ENCODE peak calls at places on chromosomes 4 and X, in five cellular contexts. Z, V, Y, A and G are unnamed samples.

GRCh38 chr4:167119392-167119791 is 114.9 kb downstream of the SPOCK3 start:
- DNase-seq in Y (no peak), V (no peak), Z (no peak), A (no peak), G (no peak)

GRCh38 chrX:45903781-45904201 is 641.4 kb downstream of the ZNF674 start:
- DNase-seq in A (peak), Y (no peak), V (no peak), Z (no peak), G (no peak)

GRCh38 chr4:87985097-87985886 is 9.8 kb downstream of the SPP1 start:
- DNase-seq in A (peak), Z (peak), Y (peak), V (no peak), G (peak)

GRCh38 chr4:112854420-112854819 is 195.0 kb upstream of the ANK2 start:
- DNase-seq in Y (no peak), V (no peak), A (no peak), Z (no peak), G (no peak)

GRCh38 chr4:146522098-146522861 is 540 bp upstream of the SLC10A7 start:
- DNase-seq in A (peak), Y (peak), V (peak), Z (peak), G (peak)

GRCh38 chrX:132364313-132364712 is 124.5 kb downstream of the MBNL3 start:
- DNase-seq in V (no peak), A (no peak), Z (no peak), Y (no peak), G (no peak)

GRCh38 chr4:163544407-163545038 is 50.0 kb downstream of the TMA16 start:
- DNase-seq in V (peak), Y (peak), A (peak), Z (peak), G (peak)

GRCh38 chrX:122154019-122154418 is 1030.1 kb upstream of the GRIA3 start:
- DNase-seq in Y (no peak), Z (no peak), A (no peak), V (no peak), G (no peak)

GRCh38 chr4:146282662-146283061 is 68.3 kb downstream of the REELD1 start:
- DNase-seq in A (no peak), V (no peak), Y (no peak), Z (no peak), G (no peak)

GRCh38 chrX:44975666-44976263 is 102.8 kb downstream of the KDM6A start:
- DNase-seq in Z (peak), V (no peak), Y (no peak), A (no peak), G (no peak)

GRCh38 chr4:28481565-28481964 is 1620.9 kb downstream of the STIM2 start:
- DNase-seq in V (no peak), A (no peak), Z (no peak), Y (no peak), G (no peak)

GRCh38 chrX:72180539-72180938 is 1.0 kb upstream of the PIN4 start:
- DNase-seq in Z (no peak), V (no peak), Y (no peak), A (no peak), G (no peak)

GRCh38 chr4:5409237-5409636 is 299.1 kb downstream of the EVC2 start:
- DNase-seq in Y (no peak), V (no peak), Z (peak), A (peak), G (no peak)

GRCh38 chrX:13923845-13924244 is 105.8 kb downstream of the GEMIN8 start:
- DNase-seq in Y (no peak), V (no peak), A (no peak), Z (no peak), G (no peak)

GRCh38 chrX:153888344-153888743 is 2.4 kb upstream of the L1CAM start:
- DNase-seq in V (no peak), A (no peak), Z (no peak), Y (no peak), G (no peak)

GRCh38 chr4:168773388-168774195 is 236.5 kb downstream of the CBR4 start:
- DNase-seq in V (no peak), Y (no peak), A (peak), Z (no peak), G (no peak)

GRCh38 chr4:137200322-137200721 is 332.0 kb downstream of the PCDH18 start:
- DNase-seq in V (no peak), A (no peak), Y (no peak), Z (no peak), G (no peak)

GRCh38 chrX:120446503-120446902 is 22.6 kb downstream of the LAMP2 start:
- DNase-seq in Y (no peak), Z (peak), V (no peak), A (peak), G (no peak)

GRCh38 chrX:20623448-20623847 is 356.7 kb upstream of the RPS6KA3 start:
- DNase-seq in V (no peak), Y (no peak), Z (peak), A (no peak), G (no peak)

GRCh38 chrX:41515376-41515775 is 68.2 kb downstream of the NYX start:
- DNase-seq in V (no peak), A (no peak), Y (no peak), Z (no peak), G (no peak)

GRCh38 chr4:148053298-148054003 is 321.6 kb downstream of the ARHGAP10 start:
- DNase-seq in A (no peak), V (no peak), Y (no peak), Z (no peak), G (no peak)